ENCODE peak calls at places on chromosomes 1 and 21, in four cellular contexts. One of them, this sample, is unnamed. For H3K4me1, the result is how much of the 10 kb centered on the place peaks cover.

GRCh38 chr1:221279146-221279545 is 399.9 kb downstream of the HLX start:
- DNase-seq in upper lobe of right lung: no peak
- DNase-seq in heart left ventricle: no peak
- DNase-seq in SJSA1: no peak
- DNase-seq in this sample: no peak

GRCh38 chr1:200290010-200290685 is 119.7 kb downstream of the ZNF281 start:
- DNase-seq in heart left ventricle: no peak
- DNase-seq in SJSA1: no peak
- DNase-seq in upper lobe of right lung: no peak
- DNase-seq in this sample: peak

GRCh38 chr1:4655674-4656532 is 1.5 kb downstream of the AJAP1 start:
- DNase-seq in heart left ventricle: peak
- DNase-seq in upper lobe of right lung: peak
- DNase-seq in SJSA1: no peak
- DNase-seq in this sample: peak

GRCh38 chr1:214271174-214271858 is 9.6 kb upstream of the SMYD2 start:
- DNase-seq in upper lobe of right lung: no peak
- DNase-seq in SJSA1: no peak
- DNase-seq in heart left ventricle: no peak
- DNase-seq in this sample: peak

GRCh38 chr1:168234846-168235547 is 9.2 kb downstream of the SFT2D2 start:
- DNase-seq in heart left ventricle: no peak
- DNase-seq in SJSA1: no peak
- DNase-seq in upper lobe of right lung: no peak
- DNase-seq in this sample: peak

GRCh38 chr21:37072239-37072987 is 458 bp downstream of the PIGP start:
- DNase-seq in heart left ventricle: peak
- DNase-seq in SJSA1: no peak
- DNase-seq in upper lobe of right lung: peak
- DNase-seq in this sample: no peak

GRCh38 chr1:94463765-94464330 is 45.7 kb downstream of the ABCD3 start:
- DNase-seq in SJSA1: no peak
- DNase-seq in heart left ventricle: no peak
- DNase-seq in upper lobe of right lung: no peak
- DNase-seq in this sample: peak

GRCh38 chr21:45109831-45110492 is 35.6 kb downstream of the ADARB1 start:
- DNase-seq in upper lobe of right lung: no peak
- DNase-seq in heart left ventricle: peak
- DNase-seq in SJSA1: no peak
- DNase-seq in this sample: no peak

GRCh38 chr21:45542667-45543370 is 579 bp upstream of the SLC19A1 start:
- DNase-seq in heart left ventricle: peak
- DNase-seq in SJSA1: peak
- DNase-seq in upper lobe of right lung: peak
- DNase-seq in this sample: peak

GRCh38 chr1:67840449-67840848 is 7.2 kb upstream of the GNG12 start:
- DNase-seq in heart left ventricle: no peak
- DNase-seq in upper lobe of right lung: no peak
- DNase-seq in SJSA1: peak
- DNase-seq in this sample: no peak

GRCh38 chr21:41650526-41651145 is 116.2 kb downstream of the RIPK4 start:
- DNase-seq in heart left ventricle: no peak
- DNase-seq in upper lobe of right lung: peak
- DNase-seq in SJSA1: no peak
- DNase-seq in this sample: no peak
- H3K27ac ChIP-seq in heart left ventricle: no peak
- H3K27ac ChIP-seq in upper lobe of right lung: no peak
- H3K27ac ChIP-seq in SJSA1: no peak
- H3K27ac ChIP-seq in this sample: no peak

GRCh38 chr1:204650911-204651570 is 34.5 kb downstream of the LRRN2 start:
- DNase-seq in upper lobe of right lung: no peak
- DNase-seq in SJSA1: no peak
- DNase-seq in heart left ventricle: no peak
- DNase-seq in this sample: no peak
- H3K4me1 ChIP-seq in upper lobe of right lung: under half
- H3K4me1 ChIP-seq in SJSA1: under half
- H3K4me1 ChIP-seq in heart left ventricle: under half
- H3K4me1 ChIP-seq in this sample: under half

DNA sequence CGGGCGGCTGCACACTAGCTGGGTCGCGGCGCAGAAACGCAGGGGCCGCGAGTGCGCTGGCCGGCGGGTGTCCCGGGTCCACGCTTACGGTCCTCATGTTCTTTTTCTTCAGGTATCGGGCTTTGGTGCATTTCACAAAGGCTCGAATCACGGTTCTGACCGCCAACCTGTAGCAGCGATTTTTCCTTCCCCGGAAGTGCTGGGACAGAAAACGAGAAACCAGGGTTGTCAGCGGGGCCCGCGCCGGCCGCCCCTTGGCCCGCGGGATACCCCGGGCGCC is 332 bp downstream of the MRPL20 start:
- DNase-seq in heart left ventricle: no peak
- DNase-seq in upper lobe of right lung: no peak
- DNase-seq in SJSA1: no peak
- DNase-seq in this sample: no peak
- H3K27ac ChIP-seq in heart left ventricle: peak
- H3K27ac ChIP-seq in upper lobe of right lung: peak
- H3K27ac ChIP-seq in SJSA1: peak
- H3K27ac ChIP-seq in this sample: peak

DNA sequence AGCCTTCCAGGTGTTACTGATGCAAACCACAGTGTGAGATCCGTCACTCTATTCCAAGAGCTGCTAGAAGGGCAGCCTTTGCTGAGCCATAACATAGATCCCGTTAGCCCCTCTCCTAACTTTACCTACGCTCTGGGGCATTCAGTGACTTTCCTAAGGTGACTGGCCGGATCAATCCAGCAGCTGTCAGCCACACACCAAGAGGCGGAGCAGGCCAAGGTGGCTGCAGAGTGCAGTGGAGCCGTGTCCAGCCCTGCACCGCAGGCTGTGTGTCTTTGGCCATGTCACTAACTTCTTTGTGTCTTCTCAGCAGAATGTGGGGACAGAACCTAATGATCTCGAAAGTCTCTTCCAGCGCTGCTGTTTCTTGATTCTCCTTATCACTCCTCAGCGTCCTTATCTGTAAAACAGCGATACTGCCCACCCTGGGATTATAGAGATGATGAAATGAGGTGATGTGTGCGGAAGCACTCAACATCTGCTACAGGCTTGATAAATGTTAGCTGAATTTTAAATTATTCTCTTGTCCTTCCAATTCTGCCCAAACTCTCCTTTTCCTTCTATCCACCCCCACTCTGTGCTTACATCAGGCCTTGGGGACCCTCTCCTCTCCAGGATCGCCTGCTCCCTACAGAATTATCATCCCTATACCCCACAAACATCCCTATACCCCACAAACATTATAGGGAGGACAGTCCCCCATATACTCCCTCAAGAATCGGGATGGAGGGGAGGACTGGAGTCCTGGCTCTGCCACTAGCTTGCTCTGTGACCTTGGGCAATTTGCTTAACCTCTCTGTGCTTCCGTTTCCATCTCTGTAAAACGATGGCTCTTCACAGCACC is 25.8 kb upstream of the LRRN2 start:
- DNase-seq in upper lobe of right lung: no peak
- DNase-seq in SJSA1: no peak
- DNase-seq in heart left ventricle: no peak
- DNase-seq in this sample: peak
- H3K4me1 ChIP-seq in upper lobe of right lung: under half
- H3K4me1 ChIP-seq in SJSA1: under half
- H3K4me1 ChIP-seq in heart left ventricle: under half
- H3K4me1 ChIP-seq in this sample: under half

GRCh38 chr21:41283211-41283818 is 33.3 kb upstream of the FAM3B start:
- DNase-seq in heart left ventricle: peak
- DNase-seq in SJSA1: no peak
- DNase-seq in upper lobe of right lung: no peak
- DNase-seq in this sample: peak
- H3K27ac ChIP-seq in heart left ventricle: no peak
- H3K27ac ChIP-seq in SJSA1: no peak
- H3K27ac ChIP-seq in upper lobe of right lung: no peak
- H3K27ac ChIP-seq in this sample: no peak

GRCh38 chr1:223726380-223727001 is 14.2 kb downstream of the CAPN2 start:
- DNase-seq in upper lobe of right lung: peak
- DNase-seq in SJSA1: peak
- DNase-seq in heart left ventricle: peak
- DNase-seq in this sample: peak

GRCh38 chr1:223725578-223725977 is 13.2 kb downstream of the CAPN2 start:
- DNase-seq in heart left ventricle: no peak
- DNase-seq in upper lobe of right lung: no peak
- DNase-seq in SJSA1: no peak
- DNase-seq in this sample: no peak

GRCh38 chr1:223730471-223730870 is 18.1 kb downstream of the CAPN2 start:
- DNase-seq in SJSA1: no peak
- DNase-seq in upper lobe of right lung: no peak
- DNase-seq in heart left ventricle: no peak
- DNase-seq in this sample: no peak

GRCh38 chr1:223729906-223730305 is 17.6 kb downstream of the CAPN2 start:
- DNase-seq in upper lobe of right lung: no peak
- DNase-seq in heart left ventricle: no peak
- DNase-seq in SJSA1: no peak
- DNase-seq in this sample: no peak

DNA sequence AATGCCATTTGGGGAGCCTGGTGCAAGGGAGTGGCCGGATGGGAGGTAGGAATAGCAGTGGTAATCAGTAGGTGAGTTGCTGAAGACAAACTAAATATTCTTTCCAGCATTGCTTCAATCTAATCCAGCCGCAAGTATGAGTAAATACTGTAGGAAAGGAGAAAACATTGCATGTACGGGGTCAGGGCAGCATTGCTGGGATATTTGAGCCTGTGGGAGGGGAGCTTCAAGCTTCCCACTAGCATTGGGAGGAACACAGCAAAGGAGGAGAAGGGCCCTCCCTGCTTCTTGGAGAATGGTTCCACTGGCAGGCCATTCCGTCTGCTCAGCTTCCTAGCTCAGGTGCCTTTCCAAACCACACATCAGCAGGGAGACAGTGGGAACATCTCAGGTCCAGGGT is 15.2 kb downstream of the CAPN2 start:
- DNase-seq in upper lobe of right lung: no peak
- DNase-seq in heart left ventricle: no peak
- DNase-seq in SJSA1: no peak
- DNase-seq in this sample: no peak
- H3K4me1 ChIP-seq in upper lobe of right lung: half or more
- H3K4me1 ChIP-seq in heart left ventricle: under half
- H3K4me1 ChIP-seq in SJSA1: half or more
- H3K4me1 ChIP-seq in this sample: under half

DNA sequence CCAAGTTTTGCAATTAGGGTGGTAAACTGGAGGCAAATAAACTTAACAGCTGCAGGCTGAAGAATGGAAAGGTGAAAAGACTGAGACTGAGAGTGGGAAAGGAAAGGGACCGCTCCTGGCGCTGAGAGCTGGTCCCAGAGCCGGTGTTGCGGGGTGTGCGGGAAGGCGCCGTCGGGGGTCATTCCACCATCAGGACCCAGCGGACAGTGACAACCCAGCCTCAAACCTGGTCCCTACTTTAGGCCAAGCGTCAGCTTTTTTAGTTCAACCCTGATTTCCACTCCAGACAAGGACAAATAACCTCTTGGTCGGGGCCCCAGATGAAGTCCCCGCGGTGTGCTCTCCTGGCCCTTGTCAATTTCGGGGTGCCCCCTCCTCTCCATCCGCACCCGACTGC is 145.8 kb upstream of the ETS2 start:
- DNase-seq in heart left ventricle: no peak
- DNase-seq in SJSA1: no peak
- DNase-seq in upper lobe of right lung: no peak
- DNase-seq in this sample: no peak
- H3K27ac ChIP-seq in heart left ventricle: no peak
- H3K27ac ChIP-seq in SJSA1: no peak
- H3K27ac ChIP-seq in upper lobe of right lung: no peak
- H3K27ac ChIP-seq in this sample: no peak